ENCODE peak calls at places on chromosome 5, in ten cellular contexts. Z is Calu3, N is kidney, D is heart left ventricle, Q is NB4, E is stomach, H is transverse colon, L is right lobe of liver, I is astrocyte, S is neural progenitor cell. U is an unnamed sample.

GRCh38 chr5:147098233-147098790 is 136.5 kb upstream of the STK32A start:
- DNase-seq in H (peak; percentile 22), E (no peak), L (no peak), N (no peak), Z (peak; percentile 67), S (peak; percentile 81), I (peak; percentile 76), Q (peak; percentile 40), D (peak; percentile 27), U (peak; percentile 38)

GRCh38 chr5:124725040-124725434 is 21.4 kb downstream of the ZNF608 start:
- DNase-seq in D (no peak), Q (peak; percentile 2), L (no peak), I (no peak), E (no peak), Z (no peak), H (no peak), N (no peak), S (no peak), U (no peak)

GRCh38 chr5:109455598-109456096 is 45.9 kb upstream of the PJA2 start:
- DNase-seq in N (no peak), Z (peak; percentile 71), I (peak; percentile 100), D (peak; percentile 39), S (no peak), Q (no peak), H (peak; percentile 11), L (no peak), E (no peak), U (no peak)

GRCh38 chr5:116144103-116144502 is 59.3 kb downstream of the COMMD10 start:
- DNase-seq in N (no peak), I (peak; percentile 27), E (no peak), L (no peak), D (no peak), Z (no peak), H (no peak), S (no peak), Q (no peak), U (no peak)

GRCh38 chr5:114118511-114118910 is 243.4 kb upstream of the KCNN2 start:
- DNase-seq in S (no peak), H (no peak), Z (no peak), L (no peak), E (no peak), I (no peak), N (no peak), D (no peak), Q (no peak), U (no peak)

GRCh38 chr5:137316346-137316736 is 182.8 kb downstream of the SPOCK1 start:
- DNase-seq in S (no peak), E (no peak), H (no peak), Q (no peak), Z (no peak), I (peak; percentile 65), N (no peak), L (no peak), D (no peak), U (no peak)

GRCh38 chr5:119070578-119070827 is 384 bp upstream of the DMXL1 start:
- DNase-seq in N (peak; percentile 92), I (no peak), E (no peak), S (peak; percentile 93), H (peak; percentile 90), Q (no peak), L (peak; percentile 89), D (no peak), Z (no peak), U (no peak)

GRCh38 chr5:123035320-123035949 is 1.1 kb downstream of the PPIC start:
- DNase-seq in S (peak; percentile 69), Z (peak; percentile 72), N (peak; percentile 84), D (peak; percentile 69), L (peak; percentile 57), I (peak; percentile 14), H (peak; percentile 63), Q (no peak), E (peak; percentile 38), U (peak; percentile 30)

GRCh38 chr5:22088517-22088916 is 764.6 kb downstream of the CDH12 start:
- DNase-seq in N (no peak), Q (no peak), E (no peak), Z (no peak), S (no peak), D (no peak), H (no peak), I (no peak), L (no peak), U (no peak)

GRCh38 chr5:159764283-159764927 is 151.9 kb upstream of the ADRA1B start:
- DNase-seq in S (no peak), D (peak; percentile 34), E (no peak), Q (peak; percentile 76), I (peak; percentile 91), Z (no peak), N (peak; percentile 86), L (no peak), H (no peak), U (no peak)

GRCh38 chr5:179975713-179976030 is 68.0 kb upstream of the TBC1D9B start:
- DNase-seq in D (no peak), Q (no peak), S (no peak), H (no peak), N (no peak), L (no peak), I (no peak), Z (no peak), E (no peak), U (no peak)

GRCh38 chr5:179973391-179973790 is 65.7 kb upstream of the TBC1D9B start:
- DNase-seq in I (no peak), Z (no peak), N (no peak), Q (no peak), E (no peak), H (no peak), D (no peak), S (no peak), L (no peak), U (no peak)

GRCh38 chr5:179978792-179979191 is 71.1 kb upstream of the TBC1D9B start:
- DNase-seq in H (no peak), I (no peak), S (no peak), N (no peak), L (no peak), Q (no peak), D (no peak), Z (no peak), E (no peak), U (no peak)

GRCh38 chr5:179974281-179974945 is 66.7 kb upstream of the TBC1D9B start:
- DNase-seq in Q (no peak), H (no peak), E (no peak), S (no peak), D (no peak), N (no peak), I (no peak), L (no peak), Z (no peak), U (no peak)

GRCh38 chr5:179974946-179975712 is 67.4 kb upstream of the TBC1D9B start:
- DNase-seq in Z (peak; percentile 64), N (no peak), Q (peak; percentile 66), L (no peak), H (peak; percentile 59), S (peak; percentile 79), I (no peak), D (no peak), E (no peak), U (peak; percentile 56)
- TF ChIP-seq CTCF in Z (peak; percentile 33), N (peak; percentile 14), Q (peak; percentile 65), L (peak; percentile 34), H (peak; percentile 55), S (peak; percentile 57), I (peak; percentile 27), D (peak; percentile 30), E (no peak), U (peak; percentile 58)

GRCh38 chr5:28903643-28904042 is 1865.3 kb upstream of the CDH9 start:
- DNase-seq in Q (no peak), S (no peak), I (no peak), D (no peak), Z (no peak), L (no peak), E (no peak), H (no peak), N (no peak), U (no peak)
- TF ChIP-seq CTCF in Q (no peak), S (no peak), I (no peak), D (no peak), Z (no peak), L (no peak), E (no peak), H (no peak), N (no peak), U (no peak)

GRCh38 chr5:132058646-132059042 is 1.8 kb upstream of the IL3 start:
- DNase-seq in H (no peak), D (no peak), L (no peak), S (no peak), Q (no peak), Z (no peak), E (no peak), I (no peak), N (no peak), U (no peak)
- TF ChIP-seq CTCF in H (no peak), D (no peak), L (no peak), S (no peak), Q (no peak), Z (no peak), E (no peak), I (no peak), N (no peak), U (no peak)

GRCh38 chr5:140801494-140801841 is 611 bp downstream of the PCDHA3 start:
- DNase-seq in Z (no peak), N (no peak), Q (no peak), E (no peak), H (no peak), S (no peak), I (no peak), D (no peak), L (no peak), U (no peak)
- TF ChIP-seq CTCF in Z (no peak), N (peak; percentile 20), Q (no peak), E (no peak), H (no peak), S (no peak), I (no peak), D (peak; percentile 12), L (no peak), U (no peak)